ENCODE peak calls at places on chromosomes 2 and 18, in eight cellular contexts. V is bronchial epithelial cell, K is A549, Z is GM23338, J is AG04450, B is tibial artery, L is coronary artery, X is H9. O is an unnamed sample.

GRCh38 chr2:71611781-71612545 is 158.6 kb downstream of the DYSF start:
- DNase-seq in K (no peak), L (peak), Z (no peak), B (peak), X (peak), J (no peak), V (no peak), O (peak)

GRCh38 chr2:40451926-40452605 is at the start of gene SLC8A1:
- DNase-seq in J (no peak), K (peak), V (no peak), X (peak), B (peak), L (no peak), Z (peak), O (peak)

GRCh38 chr18:32300914-32301313 is 111.1 kb downstream of the MEP1B start:
- DNase-seq in L (no peak), B (no peak), V (no peak), Z (no peak), X (no peak), K (no peak), J (no peak), O (no peak)

GRCh38 chr2:207473203-207473865 is 56.4 kb upstream of the CREB1 start:
- DNase-seq in V (peak), J (peak), K (no peak), L (no peak), B (no peak), X (peak), Z (peak), O (no peak)

GRCh38 chr2:43169987-43170732 is 56.2 kb downstream of the ZFP36L2 start:
- DNase-seq in Z (peak), X (peak), J (no peak), B (no peak), L (no peak), V (no peak), K (no peak), O (no peak)

GRCh38 chr2:74457129-74457548 is 1.1 kb upstream of the WBP1 start:
- DNase-seq in K (no peak), L (no peak), Z (no peak), J (no peak), V (peak), B (no peak), X (no peak), O (no peak)

GRCh38 chr2:101520246-101520645 is 45.3 kb upstream of the RFX8 start:
- DNase-seq in V (peak), L (no peak), K (no peak), J (no peak), Z (no peak), B (no peak), X (no peak), O (no peak)

GRCh38 chr2:95297639-95298395 is 670 bp downstream of the KCNIP3 start:
- DNase-seq in L (no peak), Z (no peak), J (no peak), K (no peak), V (no peak), X (no peak), B (no peak), O (no peak)

GRCh38 chr2:106366145-106366544 is 102.1 kb downstream of the RGPD3 start:
- DNase-seq in K (no peak), J (no peak), B (no peak), X (no peak), Z (no peak), L (no peak), V (no peak), O (no peak)

GRCh38 chr18:29496276-29496675 is 1319.3 kb upstream of the CDH2 start:
- DNase-seq in B (no peak), V (no peak), X (no peak), K (no peak), Z (no peak), J (no peak), L (no peak), O (no peak)

GRCh38 chr2:177724398-177725287 is 332.1 kb downstream of the AGPS start:
- DNase-seq in X (peak), K (peak), J (peak), L (no peak), Z (peak), V (peak), B (no peak), O (no peak)

GRCh38 chr2:190666895-190667294 is 18.0 kb downstream of the NAB1 start:
- DNase-seq in K (no peak), V (no peak), L (no peak), X (no peak), B (no peak), J (no peak), Z (no peak), O (no peak)

GRCh38 chr2:150621800-150622199 is 134.3 kb upstream of the RND3 start:
- DNase-seq in L (no peak), X (no peak), J (no peak), V (peak), Z (no peak), K (no peak), B (no peak), O (no peak)

GRCh38 chr2:52222128-52222527 is 1190.2 kb upstream of the NRXN1 start:
- DNase-seq in K (no peak), J (peak), Z (no peak), V (peak), B (no peak), L (no peak), X (no peak), O (no peak)

GRCh38 chr2:216274194-216274593 is 98.1 kb downstream of the MARCHF4 start:
- DNase-seq in K (no peak), B (no peak), X (no peak), L (no peak), V (peak), Z (no peak), J (no peak), O (no peak)

GRCh38 chr18:3281456-3282400 is 19.8 kb downstream of the MYL12B start:
- DNase-seq in Z (peak), V (peak), J (no peak), K (peak), X (no peak), L (no peak), B (no peak), O (no peak)

GRCh38 chr2:239394346-239394945 is 6.4 kb downstream of the HDAC4 start:
- DNase-seq in X (no peak), V (no peak), J (no peak), K (no peak), Z (no peak), L (no peak), B (no peak), O (peak)

GRCh38 chr2:74221604-74222299 is 23.3 kb downstream of the MTHFD2 start:
- DNase-seq in V (no peak), K (no peak), B (no peak), J (no peak), X (no peak), Z (no peak), L (no peak), O (no peak)

GRCh38 chr2:63880603-63881002 is 38.9 kb downstream of the UGP2 start:
- DNase-seq in X (no peak), V (no peak), Z (peak), J (no peak), K (no peak), B (no peak), L (no peak), O (no peak)

GRCh38 chr2:85578243-85579180 is 1.1 kb downstream of the VAMP8 start:
- DNase-seq in K (no peak), L (no peak), J (no peak), X (peak), Z (no peak), V (no peak), B (peak), O (peak)

GRCh38 chr18:48514786-48515185 is 24.0 kb upstream of the CTIF start:
- DNase-seq in Z (no peak), L (no peak), V (no peak), J (no peak), K (no peak), B (no peak), X (no peak), O (no peak)

GRCh38 chr2:46349115-46349547 is 51.9 kb downstream of the EPAS1 start:
- DNase-seq in B (no peak), Z (no peak), L (no peak), V (no peak), X (no peak), K (no peak), J (no peak), O (no peak)

GRCh38 chr2:28716265-28716865 is 35.3 kb upstream of the PPP1CB start:
- DNase-seq in Z (no peak), B (peak), V (peak), J (peak), X (no peak), L (peak), K (peak), O (no peak)

GRCh38 chr2:134718956-134719814 is at the start of gene TMEM163:
- DNase-seq in V (no peak), X (peak), Z (peak), L (no peak), B (no peak), K (no peak), J (no peak), O (peak)

GRCh38 chr2:51710222-51710621 is 678.3 kb upstream of the NRXN1 start:
- DNase-seq in K (no peak), L (no peak), Z (peak), V (no peak), X (peak), B (no peak), J (no peak), O (no peak)

GRCh38 chr2:144099746-144100438 is 420.0 kb downstream of the ZEB2 start:
- DNase-seq in V (peak), L (no peak), Z (peak), B (no peak), J (peak), X (no peak), K (peak), O (no peak)

GRCh38 chr2:43265006-43265770 is 38.8 kb upstream of the ZFP36L2 start:
- DNase-seq in K (no peak), J (no peak), B (peak), X (no peak), V (no peak), L (no peak), Z (no peak), O (no peak)

GRCh38 chr2:50613161-50613560 is 418.8 kb downstream of the NRXN1 start:
- DNase-seq in V (peak), J (peak), X (no peak), B (no peak), L (no peak), Z (no peak), K (no peak), O (no peak)

GRCh38 chr18:47968006-47968676 is 37.7 kb upstream of the SMAD2 start:
- DNase-seq in K (peak), Z (peak), J (no peak), L (no peak), B (no peak), X (peak), V (no peak), O (no peak)

GRCh38 chr2:79437416-79438281 is 75.2 kb upstream of the CTNNA2 start:
- DNase-seq in X (no peak), J (no peak), K (no peak), V (peak), Z (peak), B (no peak), L (no peak), O (no peak)

GRCh38 chr2:58073008-58073407 is 26.4 kb downstream of the VRK2 start:
- DNase-seq in Z (no peak), X (no peak), V (no peak), B (no peak), L (no peak), K (no peak), J (no peak), O (no peak)

GRCh38 chr2:145006957-145007672 is 487.2 kb upstream of the ZEB2 start:
- DNase-seq in V (peak), Z (no peak), X (no peak), J (peak), K (peak), L (peak), B (peak), O (no peak)

GRCh38 chr2:48529676-48530032 is 300 bp upstream of the STON1 start:
- DNase-seq in K (no peak), Z (no peak), J (no peak), B (no peak), L (no peak), V (no peak), X (no peak), O (no peak)

GRCh38 chr18:44465337-44465736 is 215.4 kb upstream of the SETBP1 start:
- DNase-seq in B (no peak), Z (no peak), X (no peak), V (no peak), K (no peak), J (no peak), L (no peak), O (no peak)

GRCh38 chr2:195531754-195532153 is 125.3 kb upstream of the SLC39A10 start:
- DNase-seq in X (no peak), V (no peak), B (no peak), J (no peak), K (no peak), Z (no peak), L (no peak), O (no peak)

GRCh38 chr2:195532628-195533271 is 124.3 kb upstream of the SLC39A10 start:
- DNase-seq in L (no peak), J (no peak), B (no peak), Z (no peak), X (no peak), K (no peak), V (peak), O (no peak)

GRCh38 chr2:195532255-195532627 is 124.8 kb upstream of the SLC39A10 start:
- DNase-seq in J (no peak), V (no peak), Z (no peak), L (no peak), B (no peak), X (no peak), K (no peak), O (no peak)

GRCh38 chr2:195535911-195536522 is 121.0 kb upstream of the SLC39A10 start:
- DNase-seq in J (no peak), K (no peak), X (no peak), B (no peak), L (no peak), V (no peak), Z (no peak), O (peak)

DNA sequence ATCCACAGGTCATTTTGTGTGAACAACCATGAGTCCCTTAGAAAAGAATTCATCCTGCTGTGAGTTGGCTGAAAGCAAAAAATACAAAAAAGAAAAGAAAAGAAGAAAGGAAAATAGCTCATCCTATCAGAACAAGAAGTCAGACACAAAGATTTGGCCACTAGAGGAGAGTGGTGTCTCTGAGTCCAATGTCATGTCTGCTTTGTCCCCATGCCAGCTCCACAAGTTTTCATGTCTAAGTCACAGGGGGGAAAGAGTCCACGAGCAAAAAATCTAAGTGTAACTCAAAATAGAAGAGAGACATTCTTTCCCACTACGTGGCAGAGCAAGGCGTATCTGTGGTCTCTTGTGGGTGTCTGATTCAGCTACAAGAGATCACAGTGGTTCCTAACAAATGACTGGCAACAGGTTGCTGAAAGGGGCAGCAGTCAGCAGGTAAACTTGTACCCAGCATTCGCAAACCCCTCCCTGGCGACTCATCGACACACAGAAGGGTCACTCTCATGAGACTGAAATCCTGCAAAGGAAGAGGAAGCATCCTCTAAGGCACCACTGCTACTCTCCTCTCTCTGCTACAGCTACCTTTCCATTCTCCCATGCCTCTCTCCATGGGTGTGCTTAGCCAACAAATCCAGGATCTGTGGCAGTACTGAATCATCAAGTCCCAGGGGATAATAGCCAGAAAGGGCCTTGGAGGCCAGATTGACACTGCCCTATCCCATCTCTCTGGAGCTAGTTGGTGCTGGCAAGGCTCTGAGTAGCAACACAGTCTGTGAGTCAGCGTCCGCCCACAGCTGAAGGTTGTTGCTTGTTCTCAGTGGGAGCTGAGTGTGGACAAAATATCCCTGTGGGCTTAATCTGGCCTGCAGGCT is 123.0 kb upstream of the SLC39A10 start:
- DNase-seq in K (peak), X (no peak), J (peak), L (peak), V (peak), Z (peak), B (peak), O (peak)
- TF ChIP-seq CTCF in K (peak), X (no peak), J (no peak), L (no peak), V (no peak), Z (no peak), B (peak), O (no peak)

GRCh38 chr2:11134349-11134748 is 20.9 kb upstream of the SLC66A3 start:
- DNase-seq in B (no peak), L (no peak), V (no peak), J (no peak), K (no peak), Z (no peak), X (no peak), O (no peak)

GRCh38 chr2:11133238-11133935 is 21.9 kb upstream of the SLC66A3 start:
- DNase-seq in V (no peak), K (no peak), X (no peak), B (no peak), L (no peak), J (no peak), Z (peak), O (no peak)

GRCh38 chr2:11133936-11134320 is 21.3 kb upstream of the SLC66A3 start:
- DNase-seq in V (no peak), J (no peak), B (no peak), L (no peak), X (no peak), Z (no peak), K (no peak), O (no peak)

GRCh38 chr2:11131166-11131920 is 23.9 kb upstream of the SLC66A3 start:
- DNase-seq in K (no peak), Z (no peak), L (no peak), X (no peak), B (no peak), V (no peak), J (no peak), O (no peak)

GRCh38 chr2:11132036-11132671 is 23.1 kb upstream of the SLC66A3 start:
- DNase-seq in V (no peak), L (no peak), B (no peak), K (no peak), Z (no peak), X (no peak), J (no peak), O (no peak)
- TF ChIP-seq CTCF in V (no peak), L (no peak), B (no peak), K (no peak), Z (no peak), X (no peak), J (no peak), O (no peak)

GRCh38 chr2:137173514-137173913 is 408.2 kb downstream of the THSD7B start:
- DNase-seq in B (no peak), K (no peak), Z (peak), V (peak), L (no peak), J (no peak), X (no peak), O (no peak)
- TF ChIP-seq CTCF in B (no peak), K (no peak), Z (peak), V (peak), L (no peak), J (no peak), X (peak), O (peak)

GRCh38 chr2:90209806-90210205 is 1518.3 kb downstream of the RPIA start:
- DNase-seq in X (no peak), B (no peak), J (no peak), Z (no peak), V (no peak), L (no peak), K (no peak), O (no peak)

GRCh38 chr2:90209009-90209408 is 1517.5 kb downstream of the RPIA start:
- DNase-seq in Z (no peak), X (no peak), L (no peak), J (no peak), V (no peak), K (no peak), B (no peak), O (no peak)

DNA sequence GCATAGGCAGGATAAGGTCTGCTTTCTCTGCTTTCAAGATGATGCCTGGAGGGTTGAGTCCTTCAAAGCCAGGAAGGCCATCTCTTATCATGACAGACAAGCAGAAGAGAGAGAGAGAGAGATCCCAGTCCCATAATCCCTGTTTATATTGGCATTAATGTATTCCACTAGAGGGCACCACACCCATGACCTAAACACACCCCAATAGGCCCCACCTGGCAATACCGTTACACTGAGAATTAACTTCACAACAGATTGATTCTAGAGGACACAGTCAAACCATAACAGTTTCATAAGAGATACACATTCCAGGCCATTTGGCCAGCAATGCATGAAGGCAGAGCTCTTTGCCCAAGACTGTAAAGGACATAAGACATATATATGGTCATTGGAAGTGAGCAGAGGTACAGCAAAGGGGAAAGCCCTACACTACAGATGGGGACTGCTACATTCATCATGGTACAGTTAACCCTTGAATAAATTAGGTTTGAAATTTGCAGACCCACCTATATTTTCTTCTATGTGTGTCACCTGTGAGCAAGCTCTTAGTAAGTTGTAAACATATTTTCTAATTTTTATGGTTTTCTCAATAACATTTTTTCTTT is 1516.1 kb downstream of the RPIA start:
- DNase-seq in Z (peak), X (no peak), K (peak), B (no peak), L (no peak), V (peak), J (no peak), O (no peak)
- TF ChIP-seq CTCF in Z (peak), X (peak), K (peak), B (no peak), L (no peak), V (peak), J (no peak), O (peak)

DNA sequence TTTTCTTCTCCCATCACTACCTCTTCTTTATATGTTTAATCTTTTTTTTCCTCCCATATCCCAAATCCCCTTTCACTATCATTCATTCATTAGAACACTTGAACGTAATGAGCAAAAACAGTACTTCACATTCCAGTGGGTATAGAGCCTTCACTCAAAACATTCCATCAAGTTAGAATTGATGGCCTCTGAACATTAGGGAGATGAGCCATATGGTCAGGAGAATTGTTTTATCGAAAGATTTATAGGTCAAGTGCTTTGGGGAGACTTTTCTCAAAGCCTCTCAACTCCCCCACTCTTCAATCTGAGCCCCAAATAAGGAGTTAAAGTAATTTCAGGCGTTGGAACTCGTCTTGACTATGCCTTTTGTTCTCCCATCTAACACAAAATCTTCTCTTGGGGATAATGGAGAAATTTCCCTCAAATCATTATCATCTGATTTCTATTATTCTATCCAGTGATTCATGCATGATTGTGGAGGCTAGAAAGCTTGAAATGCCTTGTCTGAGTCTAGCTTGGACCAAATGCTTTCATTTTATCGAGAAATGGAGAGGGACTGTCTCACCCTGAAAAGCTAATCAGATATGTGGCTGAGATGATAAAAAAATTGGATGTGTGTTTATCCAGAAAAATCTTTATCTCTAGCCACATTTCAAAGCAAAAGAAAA is 79.2 kb downstream of the KIAA2012 start:
- DNase-seq in B (no peak), V (no peak), X (no peak), Z (no peak), L (no peak), K (no peak), J (no peak), O (no peak)
- TF ChIP-seq CTCF in B (no peak), V (no peak), X (no peak), Z (no peak), L (no peak), K (no peak), J (no peak), O (no peak)

O was measured in upper lobe of right lung.